ENCODE peak calls at places on chromosomes 3 and 15, in eight cellular contexts. B is naive thymus-derived CD4-positive, alpha-beta T cell; O is heart left ventricle; T is heart right ventricle; R is esophagus muscularis mucosa; G is iPS DF 6.9; X is PC-3; U is lung. S is an unnamed sample.

GRCh38 chr3:159884661-159885402 is 103.8 kb upstream of the IL12A start:
- DNase-seq in O (no peak), G (no peak), U (no peak), X (peak; percentile 78), R (peak; percentile 37), T (no peak), B (no peak), S (no peak)

GRCh38 chr3:65856907-65857306 is 181.8 kb downstream of the MAGI1 start:
- DNase-seq in G (no peak), X (no peak), B (no peak), O (no peak), T (no peak), U (no peak), R (no peak), S (peak; percentile 18)

GRCh38 chr3:119034256-119035013 is at the start of gene IGSF11:
- DNase-seq in O (peak; percentile 59), T (peak; percentile 66), R (no peak), B (peak; percentile 52), U (peak; percentile 39), X (peak; percentile 68), G (peak; percentile 55), S (peak; percentile 83)

GRCh38 chr3:23712656-23713559 is 92.8 kb upstream of the UBE2E1 start:
- DNase-seq in O (peak; percentile 58), X (peak; percentile 82), B (no peak), T (no peak), G (peak; percentile 73), U (no peak), R (no peak), S (peak; percentile 38)

GRCh38 chr3:133843634-133844033 is 38.0 kb downstream of the SRPRB start:
- DNase-seq in B (no peak), T (no peak), G (no peak), R (no peak), O (peak; percentile 68), X (no peak), U (no peak), S (no peak)

GRCh38 chr3:10011644-10012043 is 14.6 kb upstream of the FANCD2 start:
- DNase-seq in U (no peak), X (no peak), O (no peak), T (no peak), R (no peak), B (no peak), G (no peak), S (no peak)

GRCh38 chr15:52124270-52124878 is 11.8 kb upstream of the BCL2L10 start:
- DNase-seq in B (no peak), G (no peak), X (peak; percentile 79), R (no peak), O (no peak), T (no peak), U (no peak), S (no peak)

GRCh38 chr3:136434429-136434828 is 184.3 kb downstream of the PCCB start:
- DNase-seq in R (no peak), B (no peak), U (no peak), G (no peak), X (no peak), O (no peak), T (no peak), S (no peak)

GRCh38 chr3:196268270-196269163 is 19.0 kb downstream of the PCYT1A start:
- DNase-seq in T (no peak), R (no peak), U (no peak), G (no peak), B (no peak), O (peak; percentile 42), X (peak; percentile 91), S (no peak)

GRCh38 chr15:100710744-100711478 is 108.5 kb downstream of the ASB7 start:
- DNase-seq in O (no peak), U (no peak), T (no peak), G (no peak), R (no peak), X (no peak), B (no peak), S (no peak)

GRCh38 chr3:161264771-161265343 is 43.7 kb downstream of the NMD3 start:
- DNase-seq in R (no peak), O (no peak), T (no peak), X (no peak), B (no peak), U (no peak), G (no peak), S (no peak)

GRCh38 chr3:124336067-124336656 is 344.2 kb upstream of the ROPN1 start:
- DNase-seq in T (no peak), B (no peak), G (no peak), U (no peak), O (no peak), X (no peak), R (no peak), S (no peak)

GRCh38 chr3:30689202-30689641 is 82.8 kb downstream of the TGFBR2 start:
- DNase-seq in O (no peak), G (no peak), B (no peak), X (peak; percentile 93), U (no peak), R (no peak), T (peak; percentile 34), S (peak; percentile 53)

GRCh38 chr3:190695225-190695624 is 167.3 kb downstream of the GMNC start:
- DNase-seq in G (no peak), O (no peak), U (no peak), T (no peak), R (no peak), B (no peak), X (no peak), S (no peak)

GRCh38 chr3:40992023-40992422 is 207.3 kb upstream of the CTNNB1 start:
- DNase-seq in T (no peak), O (no peak), R (no peak), U (no peak), X (no peak), G (no peak), B (no peak), S (no peak)

GRCh38 chr3:46416134-46417119 is 9.4 kb downstream of the CCRL2 start:
- DNase-seq in R (no peak), O (no peak), X (no peak), B (no peak), G (no peak), U (no peak), T (no peak), S (no peak)

GRCh38 chr15:70505411-70505919 is 257.9 kb downstream of the UACA start:
- DNase-seq in U (no peak), T (no peak), O (no peak), G (no peak), X (peak; percentile 95), R (no peak), B (no peak), S (no peak)

GRCh38 chr3:141308588-141309218 is 59.6 kb upstream of the ZBTB38 start:
- DNase-seq in T (peak; percentile 42), G (peak; percentile 70), U (peak; percentile 78), B (no peak), X (peak; percentile 61), O (peak; percentile 56), R (no peak), S (peak; percentile 65)

DNA sequence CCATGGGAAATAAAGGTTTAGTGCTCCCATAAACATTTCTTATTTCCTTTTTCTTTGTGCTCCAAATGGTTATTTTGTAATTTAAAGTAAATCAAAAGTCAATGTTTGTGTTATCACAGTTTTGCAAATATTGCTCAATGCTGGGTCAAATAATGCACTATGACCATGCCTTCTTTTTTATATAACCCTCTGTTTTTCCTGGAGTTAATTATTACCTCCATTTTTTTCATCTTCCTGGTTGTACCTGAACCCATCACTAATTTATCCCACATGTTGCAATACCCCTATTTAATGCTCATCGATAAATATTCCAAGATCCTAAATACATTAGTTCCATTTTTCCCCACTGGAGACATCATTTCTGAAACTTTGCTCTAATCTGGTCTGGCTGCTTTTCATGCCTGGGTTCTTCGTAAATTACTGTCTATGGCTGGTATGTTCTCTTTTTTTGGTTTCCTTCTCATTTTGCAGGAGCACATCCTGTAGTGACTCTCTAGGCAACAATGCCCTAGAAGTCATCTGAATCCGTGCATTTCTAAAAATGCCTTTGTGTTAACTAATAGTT is 66.4 kb downstream of the OXNAD1 start:
- DNase-seq in R (no peak), O (no peak), T (no peak), G (no peak), B (no peak), X (no peak), U (no peak), S (no peak)
- H3K4me1 ChIP-seq in R (peaks cover 14% of the 10 kb centered on the region), O (no peaks in the 10 kb centered on the region), T (peaks cover 16% of the 10 kb centered on the region), G (no peaks in the 10 kb centered on the region), B (no peaks in the 10 kb centered on the region), X (no peaks in the 10 kb centered on the region), U (no peaks in the 10 kb centered on the region), S (peaks cover 41% of the 10 kb centered on the region)

GRCh38 chr15:62118446-62118964 is 46.6 kb downstream of the C2CD4B start:
- DNase-seq in U (no peak), R (no peak), T (no peak), X (no peak), G (no peak), B (no peak), O (no peak), S (no peak)

GRCh38 chr15:62119926-62120273 is 45.2 kb downstream of the C2CD4B start:
- DNase-seq in O (no peak), G (no peak), X (no peak), R (no peak), T (no peak), U (no peak), B (no peak), S (no peak)

GRCh38 chr15:62120776-62121175 is 44.3 kb downstream of the C2CD4B start:
- DNase-seq in G (no peak), B (no peak), T (no peak), R (peak; percentile 70), X (no peak), U (no peak), O (no peak), S (no peak)

GRCh38 chr15:62121273-62122015 is 43.6 kb downstream of the C2CD4B start:
- DNase-seq in B (no peak), G (no peak), O (no peak), T (no peak), X (no peak), U (no peak), R (peak; percentile 47), S (no peak)

GRCh38 chr15:62119224-62119925 is 45.7 kb downstream of the C2CD4B start:
- DNase-seq in B (no peak), U (no peak), O (no peak), T (no peak), X (peak; percentile 82), G (no peak), R (no peak), S (no peak)
- H3K4me1 ChIP-seq in B (peaks cover 10% of the 10 kb centered on the region), U (no peaks in the 10 kb centered on the region), O (peaks cover 47% of the 10 kb centered on the region), T (peaks cover 15% of the 10 kb centered on the region), X (peaks cover 27% of the 10 kb centered on the region), G (peaks cover 2% of the 10 kb centered on the region), R (peaks cover 9% of the 10 kb centered on the region), S (no peaks in the 10 kb centered on the region)

GRCh38 chr15:59353994-59354951 is 18.4 kb downstream of the MYO1E start:
- DNase-seq in O (no peak), G (peak; percentile 75), U (no peak), R (no peak), B (no peak), T (no peak), X (no peak), S (no peak)
- H3K4me1 ChIP-seq in O (peaks cover 54% of the 10 kb centered on the region), G (peaks cover 14% of the 10 kb centered on the region), U (peaks cover 32% of the 10 kb centered on the region), R (peaks cover 31% of the 10 kb centered on the region), B (no peaks in the 10 kb centered on the region), T (peaks cover 42% of the 10 kb centered on the region), X (peaks cover 25% of the 10 kb centered on the region), S (peaks cover 16% of the 10 kb centered on the region)

DNA sequence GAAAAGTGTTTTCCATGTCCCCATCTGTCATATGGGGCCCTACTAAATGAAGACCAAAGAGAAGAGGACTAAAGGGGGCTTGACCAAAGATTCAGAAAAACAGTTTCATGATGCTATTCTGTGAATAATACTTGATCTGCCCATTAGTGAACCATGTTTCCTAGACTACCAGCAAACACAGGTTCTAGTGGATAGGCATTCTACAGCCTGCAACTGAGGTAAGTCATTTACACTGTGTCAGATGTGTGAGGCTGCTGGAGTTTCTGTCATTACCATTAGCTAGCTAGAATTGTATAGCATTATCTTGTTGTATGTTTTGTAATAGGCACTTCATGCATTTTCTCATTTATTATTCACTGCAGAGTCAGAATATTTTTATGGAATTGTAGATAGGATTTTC is 6.6 kb downstream of the GPR171 start:
- DNase-seq in B (no peak), O (no peak), X (no peak), R (no peak), G (no peak), U (no peak), T (no peak), S (no peak)
- H3K4me1 ChIP-seq in B (peaks cover 16% of the 10 kb centered on the region), O (peaks cover 7% of the 10 kb centered on the region), X (no peaks in the 10 kb centered on the region), R (no peaks in the 10 kb centered on the region), G (no peaks in the 10 kb centered on the region), U (no peaks in the 10 kb centered on the region), T (no peaks in the 10 kb centered on the region), S (no peaks in the 10 kb centered on the region)